ENCODE peak calls at places on chromosomes 5 and 9, in five cellular contexts. A is A549, T is fibroblast of lung, D is heart right ventricle, R is HCT116. H is an unnamed sample. For H3K4me1, the result is how much of the 10 kb centered on the place peaks cover.

GRCh38 chr5:137342764-137343163 is 156.4 kb downstream of the SPOCK1 start:
- DNase-seq in R (no peak), A (no peak), T (no peak), D (no peak), H (no peak)

GRCh38 chr5:19406576-19407365 is 581.2 kb downstream of the CDH18 start:
- DNase-seq in A (no peak), T (no peak), R (no peak), D (no peak), H (no peak)

GRCh38 chr5:2897276-2897990 is 146.0 kb upstream of the IRX2 start:
- DNase-seq in A (no peak), D (no peak), T (no peak), R (no peak), H (no peak)

GRCh38 chr5:41764650-41765049 is 105.6 kb downstream of the OXCT1 start:
- DNase-seq in A (no peak), D (no peak), R (no peak), T (no peak), H (no peak)

GRCh38 chr5:116502616-116503015 is 72.0 kb downstream of the SEMA6A start:
- DNase-seq in D (no peak), R (no peak), T (peak), A (no peak), H (no peak)

GRCh38 chr5:121668635-121669034 is 183.0 kb upstream of the FTMT start:
- DNase-seq in T (peak), D (no peak), A (no peak), R (peak), H (no peak)

GRCh38 chr5:84383816-84384603 is 670 bp downstream of the EDIL3 start:
- DNase-seq in T (peak), D (peak), R (no peak), A (no peak), H (no peak)

GRCh38 chr5:160938532-160938931 is 86.5 kb upstream of the ATP10B start:
- DNase-seq in T (no peak), R (no peak), A (no peak), D (no peak), H (no peak)

GRCh38 chr9:111961011-111961410 is 64.4 kb downstream of the UGCG start:
- DNase-seq in D (no peak), R (no peak), T (peak), A (no peak), H (no peak)

GRCh38 chr5:9720361-9720760 is 90.2 kb upstream of the TAS2R1 start:
- DNase-seq in T (no peak), A (no peak), D (no peak), R (no peak), H (no peak)

GRCh38 chr5:170963521-170963920 is 101.7 kb downstream of the RANBP17 start:
- DNase-seq in A (no peak), D (no peak), R (no peak), T (no peak), H (no peak)

GRCh38 chr9:15837079-15837679 is 284.3 kb downstream of the CCDC171 start:
- DNase-seq in T (peak), R (peak), A (peak), D (no peak), H (peak)

GRCh38 chr5:11072556-11072955 is 311.5 kb upstream of the DAP start:
- DNase-seq in A (no peak), R (no peak), T (no peak), D (no peak), H (no peak)

GRCh38 chr5:135444881-135445280 is 2.3 kb downstream of the DCANP1 start:
- DNase-seq in D (no peak), R (no peak), T (no peak), A (no peak), H (no peak)

GRCh38 chr9:19894975-19895374 is 106.1 kb upstream of the SLC24A2 start:
- DNase-seq in R (no peak), D (no peak), T (peak), A (no peak), H (no peak)

GRCh38 chr5:119274767-119275130 is 81.1 kb upstream of the TNFAIP8 start:
- DNase-seq in T (peak), R (peak), A (no peak), D (no peak), H (no peak)

GRCh38 chr5:142881727-142882126 is 111.5 kb downstream of the ARHGAP26 start:
- DNase-seq in D (no peak), T (no peak), A (no peak), R (no peak), H (peak)

GRCh38 chr5:81826128-81826527 is 75.2 kb upstream of the SSBP2 start:
- DNase-seq in T (peak), R (no peak), A (no peak), D (no peak), H (no peak)

GRCh38 chr9:28134577-28134976 is 561.3 kb upstream of the C9orf72 start:
- DNase-seq in D (no peak), R (no peak), A (no peak), T (no peak), H (no peak)

GRCh38 chr5:67805666-67806348 is 409.7 kb upstream of the PIK3R1 start:
- DNase-seq in R (no peak), A (no peak), D (no peak), T (no peak), H (no peak)

GRCh38 chr5:14351845-14352712 is 208.9 kb downstream of the TRIO start:
- DNase-seq in R (peak), D (peak), A (peak), T (peak), H (peak)

GRCh38 chr5:158463188-158463587 is 604.2 kb upstream of the CLINT1 start:
- DNase-seq in A (no peak), R (no peak), T (peak), D (no peak), H (no peak)

GRCh38 chr9:72038408-72038807 is 22.0 kb downstream of the C9orf57 start:
- DNase-seq in D (peak), R (no peak), A (no peak), T (peak), H (no peak)

GRCh38 chr9:115225459-115226116 is 107.6 kb upstream of the TNC start:
- DNase-seq in R (no peak), D (no peak), A (no peak), T (no peak), H (no peak)

GRCh38 chr9:91302831-91303230 is 58.9 kb downstream of the AUH start:
- DNase-seq in D (no peak), T (peak), A (peak), R (peak), H (no peak)

GRCh38 chr9:5510991-5511390 is 660 bp downstream of the PDCD1LG2 start:
- DNase-seq in T (peak), R (no peak), A (no peak), D (no peak), H (no peak)

GRCh38 chr9:93193373-93193725 is 9.4 kb downstream of the WNK2 start:
- DNase-seq in R (no peak), T (no peak), A (no peak), D (no peak), H (no peak)

GRCh38 chr5:87435144-87435694 is 22.5 kb upstream of the CCNH start:
- DNase-seq in D (no peak), R (no peak), A (no peak), T (no peak), H (no peak)

GRCh38 chr5:137037848-137038247 is 461.3 kb downstream of the SPOCK1 start:
- DNase-seq in D (no peak), T (no peak), R (no peak), A (no peak), H (no peak)

GRCh38 chr5:15366676-15367391 is 133.1 kb upstream of the FBXL7 start:
- DNase-seq in T (no peak), A (no peak), R (no peak), D (no peak), H (no peak)

GRCh38 chr5:5699062-5699461 is 276.6 kb downstream of the ICE1 start:
- DNase-seq in R (no peak), T (no peak), D (no peak), A (no peak), H (no peak)

GRCh38 chr9:108722396-108722795 is 133.4 kb downstream of the ACTL7B start:
- DNase-seq in T (no peak), R (no peak), A (no peak), D (no peak), H (no peak)

GRCh38 chr9:128151343-128152132 is 2.3 kb downstream of the LCN2 start:
- DNase-seq in R (no peak), T (no peak), D (peak), A (no peak), H (no peak)

GRCh38 chr5:76789991-76790571 is 28.7 kb upstream of the F2RL1 start:
- DNase-seq in A (no peak), R (no peak), D (no peak), T (no peak), H (no peak)

GRCh38 chr5:120457839-120458507 is 6.1 kb upstream of the PRR16 start:
- DNase-seq in R (peak), A (no peak), D (peak), T (peak), H (no peak)

GRCh38 chr5:172849636-172850453 is 15.8 kb downstream of the ERGIC1 start:
- DNase-seq in D (no peak), A (no peak), R (no peak), T (no peak), H (no peak)

GRCh38 chr9:70455993-70456704 is 41.7 kb upstream of the KLF9 start:
- DNase-seq in T (no peak), R (no peak), A (no peak), D (no peak), H (no peak)
- H3K27ac ChIP-seq in T (no peak), R (no peak), A (no peak), D (peak), H (no peak)

GRCh38 chr9:97808972-97809371 is 44.1 kb upstream of the FOXE1 start:
- DNase-seq in A (no peak), D (no peak), T (no peak), R (no peak), H (no peak)

GRCh38 chr9:97809666-97810344 is 43.2 kb upstream of the FOXE1 start:
- DNase-seq in A (no peak), T (no peak), R (no peak), D (no peak), H (no peak)

GRCh38 chr9:97806721-97807120 is 46.3 kb upstream of the FOXE1 start:
- DNase-seq in R (no peak), T (no peak), D (no peak), A (no peak), H (no peak)

GRCh38 chr9:97807681-97808080 is 45.3 kb upstream of the FOXE1 start:
- DNase-seq in A (no peak), R (no peak), D (no peak), T (no peak), H (no peak)

GRCh38 chr9:97808415-97808814 is 44.6 kb upstream of the FOXE1 start:
- DNase-seq in D (no peak), R (no peak), A (no peak), T (no peak), H (no peak)
- H3K4me1 ChIP-seq in D (under half), R (under half), A (under half), T (under half), H (under half)

DNA sequence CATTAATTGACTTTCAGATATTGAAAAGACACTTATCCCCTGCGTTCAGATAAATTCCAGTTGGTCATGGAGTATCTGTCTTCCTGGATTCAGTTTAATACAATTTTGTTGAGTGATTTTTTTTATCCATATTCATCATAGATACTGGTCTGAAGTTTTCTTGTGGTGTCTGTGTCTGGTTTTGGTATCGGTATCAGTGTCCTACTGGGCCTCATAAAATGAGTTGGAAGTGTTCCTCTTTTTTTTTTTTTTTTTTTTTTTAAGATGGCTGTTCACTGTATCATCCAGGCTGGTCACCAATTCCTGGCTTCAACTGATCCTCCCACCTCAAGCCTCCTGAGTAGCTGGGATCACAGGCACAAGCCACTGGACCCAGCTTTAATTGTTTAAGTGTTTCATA is 2.9 kb upstream of the CAMSAP1 start:
- DNase-seq in T (no peak), R (no peak), D (no peak), A (no peak), H (no peak)
- H3K4me3 ChIP-seq in T (no peak), R (no peak), D (no peak), A (no peak), H (no peak)

GRCh38 chr5:150500905-150501304 is 7.0 kb upstream of the NDST1 start:
- DNase-seq in A (no peak), D (no peak), R (no peak), T (no peak), H (no peak)
- H3K27ac ChIP-seq in A (no peak), D (peak), R (no peak), T (no peak), H (no peak)